ENCODE peak calls at places on chromosome 3, in six cellular contexts. E is H9, Z is PC-3, W is NT2/D1, A is adrenal gland, Y is neuronal stem cell. C is an unnamed sample. For H3K4me1 and H3K27me3, the result is how much of the 10 kb centered on the place peaks cover.

GRCh38 chr3:192861972-192862371 is 55.7 kb downstream of the MB21D2 start:
- DNase-seq in E (no peak), Z (no peak), W (no peak), A (no peak), Y (no peak), C (no peak)

GRCh38 chr3:174859756-174860155 is 622 bp downstream of the NAALADL2 start:
- DNase-seq in E (no peak), Z (peak), W (no peak), A (no peak), Y (no peak), C (no peak)

GRCh38 chr3:39154323-39155021 is 1.1 kb upstream of the CSRNP1 start:
- DNase-seq in E (peak), Z (no peak), W (peak), A (peak), Y (peak), C (peak)

GRCh38 chr3:139588450-139588849 is 48.9 kb upstream of the RBP1 start:
- DNase-seq in E (peak), Z (peak), W (peak), A (no peak), Y (peak), C (peak)

GRCh38 chr3:28575748-28576589 is 227.3 kb upstream of the AZI2 start:
- DNase-seq in E (peak), Z (no peak), W (peak), A (no peak), Y (peak), C (peak)

GRCh38 chr3:126760541-126760940 is 56.5 kb downstream of the CHCHD6 start:
- DNase-seq in E (no peak), Z (no peak), W (no peak), A (no peak), Y (no peak), C (peak)

GRCh38 chr3:108406661-108407206 is 103.7 kb downstream of the MYH15 start:
- DNase-seq in E (no peak), Z (peak), W (no peak), A (peak), Y (peak), C (peak)

GRCh38 chr3:73540969-73541740 is 83.6 kb downstream of the PDZRN3 start:
- DNase-seq in E (no peak), Z (peak), W (no peak), A (no peak), Y (no peak), C (no peak)

GRCh38 chr3:127734754-127735473 is 62.2 kb downstream of the ABTB1 start:
- DNase-seq in E (no peak), Z (peak), W (peak), A (peak), Y (no peak), C (no peak)

GRCh38 chr3:101984356-101984755 is 135.0 kb downstream of the NFKBIZ start:
- DNase-seq in E (no peak), Z (peak), W (no peak), A (no peak), Y (no peak), C (no peak)

GRCh38 chr3:195153653-195154052 is 117.3 kb downstream of the XXYLT1 start:
- DNase-seq in E (no peak), Z (no peak), W (no peak), A (no peak), Y (no peak), C (no peak)

GRCh38 chr3:132721479-132722164 is 587 bp downstream of the NPHP3 start:
- DNase-seq in E (peak), Z (peak), W (no peak), A (peak), Y (peak), C (peak)

GRCh38 chr3:153757839-153758238 is 363.4 kb upstream of the ARHGEF26 start:
- DNase-seq in E (no peak), Z (no peak), W (no peak), A (no peak), Y (no peak), C (no peak)

GRCh38 chr3:48248095-48248863 is 7.4 kb downstream of the ZNF589 start:
- DNase-seq in E (no peak), Z (no peak), W (no peak), A (no peak), Y (no peak), C (no peak)

GRCh38 chr3:135513106-135514063 is 452.1 kb upstream of the PPP2R3A start:
- DNase-seq in E (peak), Z (peak), W (peak), A (peak), Y (no peak), C (no peak)

GRCh38 chr3:197501879-197502620 is 53.7 kb downstream of the BDH1 start:
- DNase-seq in E (peak), Z (peak), W (peak), A (peak), Y (peak), C (peak)

GRCh38 chr3:150367771-150368170 is 40.3 kb upstream of the TSC22D2 start:
- DNase-seq in E (no peak), Z (no peak), W (no peak), A (peak), Y (no peak), C (no peak)

GRCh38 chr3:13258280-13258679 is 161.8 kb downstream of the NUP210 start:
- DNase-seq in E (no peak), Z (no peak), W (no peak), A (no peak), Y (no peak), C (no peak)

GRCh38 chr3:182243625-182244024 is 531.9 kb downstream of the SOX2 start:
- DNase-seq in E (no peak), Z (no peak), W (no peak), A (no peak), Y (no peak), C (no peak)

GRCh38 chr3:182244222-182244971 is 532.7 kb downstream of the SOX2 start:
- DNase-seq in E (no peak), Z (no peak), W (no peak), A (no peak), Y (no peak), C (no peak)

GRCh38 chr3:182241196-182241776 is 529.6 kb downstream of the SOX2 start:
- DNase-seq in E (no peak), Z (no peak), W (no peak), A (no peak), Y (no peak), C (no peak)

GRCh38 chr3:182241777-182242556 is 530.2 kb downstream of the SOX2 start:
- DNase-seq in E (no peak), Z (no peak), W (no peak), A (peak), Y (peak), C (peak)

GRCh38 chr3:182242563-182242962 is 530.8 kb downstream of the SOX2 start:
- DNase-seq in E (no peak), Z (no peak), W (no peak), A (no peak), Y (no peak), C (no peak)
- H3K4me1 ChIP-seq in E (under half), Z (under half), W (under half), A (under half), Y (half or more), C (under half)

GRCh38 chr3:19342428-19342827 is 194.1 kb downstream of the KCNH8 start:
- DNase-seq in E (no peak), Z (no peak), W (no peak), A (no peak), Y (no peak), C (no peak)

GRCh38 chr3:19348929-19349564 is 200.7 kb downstream of the KCNH8 start:
- DNase-seq in E (peak), Z (peak), W (peak), A (no peak), Y (no peak), C (peak)

GRCh38 chr3:19348500-19348899 is 200.2 kb downstream of the KCNH8 start:
- DNase-seq in E (no peak), Z (no peak), W (no peak), A (no peak), Y (no peak), C (no peak)

GRCh38 chr3:19346734-19347133 is 198.4 kb downstream of the KCNH8 start:
- DNase-seq in E (no peak), Z (no peak), W (no peak), A (no peak), Y (no peak), C (no peak)

DNA sequence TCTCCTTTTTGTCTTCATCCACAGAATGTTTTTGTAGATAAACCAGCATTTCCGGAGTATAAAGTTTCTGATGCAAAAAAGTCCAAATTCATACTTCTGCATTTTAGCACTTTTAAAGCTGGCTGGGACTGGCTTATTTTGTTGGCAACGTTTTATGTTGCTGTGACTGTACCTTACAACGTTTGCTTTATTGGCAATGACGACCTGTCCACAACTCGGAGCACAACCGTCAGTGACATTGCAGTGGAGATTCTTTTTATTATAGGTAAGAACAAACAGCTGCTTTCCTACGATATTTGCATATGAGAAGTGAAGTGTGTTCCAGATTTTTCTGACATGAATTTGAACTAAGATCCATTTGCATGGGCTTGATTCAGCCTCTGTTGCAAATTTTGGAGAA is 199.4 kb downstream of the KCNH8 start:
- DNase-seq in E (no peak), Z (no peak), W (no peak), A (no peak), Y (no peak), C (peak)
- H3K27me3 ChIP-seq in E (under half), Z (under half), W (under half), A (under half), Y (under half), C (under half)

GRCh38 chr3:58495101-58495500 is 3.2 kb downstream of the KCTD6 start:
- DNase-seq in E (no peak), Z (no peak), W (no peak), A (no peak), Y (no peak), C (no peak)

GRCh38 chr3:58497074-58497473 is 5.2 kb downstream of the KCTD6 start:
- DNase-seq in E (no peak), Z (no peak), W (peak), A (no peak), Y (peak), C (peak)

GRCh38 chr3:58494107-58494506 is 2.2 kb downstream of the KCTD6 start:
- DNase-seq in E (no peak), Z (no peak), W (no peak), A (no peak), Y (no peak), C (no peak)

GRCh38 chr3:58492385-58492970 is 582 bp downstream of the KCTD6 start:
- DNase-seq in E (no peak), Z (peak), W (no peak), A (peak), Y (no peak), C (peak)

DNA sequence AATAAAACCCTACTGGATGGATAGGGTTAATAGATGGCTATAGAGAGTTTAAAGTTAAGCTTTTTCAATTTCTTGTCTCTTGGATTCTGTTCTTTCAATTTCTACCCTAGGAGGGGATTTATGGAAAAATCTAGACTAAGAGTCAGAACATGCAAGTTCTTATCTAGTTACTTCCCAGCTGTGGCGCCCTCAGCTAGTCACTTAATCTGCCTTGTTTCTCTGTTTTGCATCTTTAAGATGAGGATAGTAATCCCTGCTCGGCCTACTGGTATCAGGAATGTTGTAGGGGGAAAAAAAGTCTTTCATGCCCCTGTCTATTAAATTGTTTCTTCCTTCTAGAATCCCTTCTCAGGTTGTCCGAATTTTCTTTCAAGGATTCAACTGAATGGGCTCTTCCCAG is 4.3 kb downstream of the KCTD6 start:
- DNase-seq in E (no peak), Z (no peak), W (no peak), A (no peak), Y (no peak), C (no peak)
- H3K4me1 ChIP-seq in E (under half), Z (under half), W (under half), A (half or more), Y (under half), C (under half)

DNA sequence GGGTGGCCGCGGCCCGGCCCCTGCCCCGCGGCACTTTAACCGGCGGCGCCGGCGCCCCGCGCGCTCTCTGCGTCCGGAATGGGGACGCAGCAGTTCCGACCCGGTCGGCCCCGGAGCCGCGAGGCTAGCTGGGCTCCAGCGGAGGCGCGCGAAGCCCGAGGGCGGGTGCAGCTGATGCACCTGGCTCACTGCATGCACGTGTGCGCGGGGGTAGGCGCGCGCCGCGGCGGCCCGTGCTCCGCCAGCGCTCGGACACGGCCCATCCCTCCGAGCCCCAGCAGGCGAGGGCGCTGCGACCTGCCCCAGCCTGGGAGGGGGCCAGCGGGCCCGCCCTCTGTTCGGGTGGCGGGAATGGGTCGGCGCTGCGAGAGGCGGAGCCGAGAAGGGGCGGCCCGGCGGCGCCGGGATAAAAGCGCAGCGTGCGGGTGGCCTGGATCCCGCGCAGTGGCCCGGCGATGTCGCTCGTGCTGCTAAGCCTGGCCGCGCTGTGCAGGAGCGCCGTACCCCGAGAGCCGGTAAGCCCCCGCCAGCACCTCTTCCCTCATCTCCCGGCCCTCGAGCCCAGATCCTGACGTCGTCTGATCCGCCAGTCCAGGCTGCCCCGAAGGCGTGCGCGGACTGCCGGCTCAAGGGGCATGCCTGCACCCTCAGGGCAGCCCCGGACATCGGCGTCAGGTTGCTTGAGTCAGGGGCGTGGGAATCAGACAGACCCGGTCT is at the start of the genes CHDH and IL17RB:
- DNase-seq in E (peak), Z (peak), W (no peak), A (peak), Y (peak), C (peak)
- H3K27me3 ChIP-seq in E (under half), Z (under half), W (under half), A (under half), Y (under half), C (under half)

GRCh38 chr3:46214751-46215352 is 6.7 kb upstream of the CCR1 start:
- DNase-seq in E (peak), Z (peak), W (peak), A (no peak), Y (peak), C (no peak)

GRCh38 chr3:46209751-46210470 is 1.8 kb upstream of the CCR1 start:
- DNase-seq in E (no peak), Z (no peak), W (no peak), A (no peak), Y (no peak), C (no peak)

GRCh38 chr3:46212101-46212500 is 4.0 kb upstream of the CCR1 start:
- DNase-seq in E (no peak), Z (no peak), W (no peak), A (no peak), Y (no peak), C (no peak)

GRCh38 chr3:46215810-46216414 is 7.8 kb upstream of the CCR1 start:
- DNase-seq in E (no peak), Z (peak), W (no peak), A (no peak), Y (no peak), C (no peak)

DNA sequence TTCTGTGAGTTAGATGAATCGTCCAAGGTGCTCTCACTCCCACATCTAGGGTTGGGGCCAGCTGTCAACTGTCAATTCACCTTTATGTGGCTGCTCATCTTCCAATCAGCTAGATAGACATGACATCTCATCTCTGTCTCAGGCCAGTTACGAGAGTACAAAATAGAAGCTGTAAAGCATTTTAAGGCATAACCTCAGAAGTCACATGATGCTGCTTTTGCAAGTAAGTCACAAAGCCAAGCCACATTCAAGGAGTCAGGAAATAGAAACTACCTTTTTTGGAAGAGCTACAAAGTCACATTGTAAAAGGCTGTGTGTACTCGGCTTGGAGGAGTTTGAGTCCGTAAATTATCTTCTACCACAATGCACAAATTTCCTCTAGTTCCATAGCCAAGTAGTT is 5.1 kb upstream of the CCR1 start:
- DNase-seq in E (no peak), Z (no peak), W (no peak), A (no peak), Y (no peak), C (no peak)
- H3K4me1 ChIP-seq in E (under half), Z (under half), W (under half), A (under half), Y (under half), C (under half)

GRCh38 chr3:122969585-122970453 is 57.7 kb downstream of the SEMA5B start:
- DNase-seq in E (no peak), Z (peak), W (no peak), A (no peak), Y (no peak), C (no peak)

GRCh38 chr3:122964844-122965243 is 62.7 kb downstream of the SEMA5B start:
- DNase-seq in E (no peak), Z (no peak), W (no peak), A (no peak), Y (no peak), C (no peak)

GRCh38 chr3:122966045-122966444 is 61.5 kb downstream of the SEMA5B start:
- DNase-seq in E (no peak), Z (no peak), W (no peak), A (no peak), Y (no peak), C (no peak)

GRCh38 chr3:122962149-122962548 is 65.4 kb downstream of the SEMA5B start:
- DNase-seq in E (no peak), Z (no peak), W (no peak), A (no peak), Y (no peak), C (no peak)

GRCh38 chr3:122967376-122968164 is 60.0 kb downstream of the SEMA5B start:
- DNase-seq in E (no peak), Z (no peak), W (no peak), A (no peak), Y (no peak), C (no peak)
- H3K27me3 ChIP-seq in E (under half), Z (half or more), W (under half), A (under half), Y (under half), C (under half)

DNA sequence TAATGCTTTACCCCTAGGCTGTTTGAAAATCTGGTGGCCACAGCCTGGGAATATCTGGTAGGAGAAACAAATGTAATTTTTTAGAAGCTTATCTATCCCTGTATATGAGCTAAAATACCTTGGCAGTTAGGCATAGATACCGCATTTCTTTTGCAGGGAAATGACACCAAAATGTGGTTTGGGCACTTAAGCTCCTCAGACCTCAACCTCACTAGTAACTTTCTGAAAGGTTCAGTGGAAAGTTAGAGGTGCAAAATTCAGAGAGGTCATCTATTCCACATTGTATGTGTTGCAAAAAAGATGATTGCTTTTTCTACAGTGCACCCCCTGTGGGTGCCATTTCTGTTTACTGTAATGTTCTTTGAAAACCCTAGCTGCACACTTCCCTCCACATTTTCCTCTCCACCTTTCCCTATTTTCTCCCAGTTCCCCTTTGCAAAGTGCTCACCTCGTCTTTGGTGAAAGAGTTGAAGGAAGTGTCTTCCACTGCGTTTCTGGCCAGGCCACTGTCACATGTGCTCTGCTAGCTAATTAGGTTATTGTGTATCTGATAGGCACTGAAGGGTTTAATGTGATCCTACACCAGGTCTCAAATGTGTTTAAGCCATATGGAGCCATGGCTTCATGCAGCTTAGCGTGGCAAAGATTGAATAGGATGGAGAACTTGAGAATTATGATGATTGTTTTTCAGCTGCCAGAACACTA is 1.3 kb downstream of the SACM1L start:
- DNase-seq in E (no peak), Z (no peak), W (no peak), A (no peak), Y (no peak), C (peak)
- H3K4me1 ChIP-seq in E (under half), Z (under half), W (under half), A (half or more), Y (under half), C (under half)

GRCh38 chr3:60827666-60828065 is 423.6 kb downstream of the FHIT start:
- DNase-seq in E (no peak), Z (no peak), W (no peak), A (no peak), Y (no peak), C (no peak)
- H3K27me3 ChIP-seq in E (under half), Z (under half), W (under half), A (under half), Y (under half), C (under half)

DNA sequence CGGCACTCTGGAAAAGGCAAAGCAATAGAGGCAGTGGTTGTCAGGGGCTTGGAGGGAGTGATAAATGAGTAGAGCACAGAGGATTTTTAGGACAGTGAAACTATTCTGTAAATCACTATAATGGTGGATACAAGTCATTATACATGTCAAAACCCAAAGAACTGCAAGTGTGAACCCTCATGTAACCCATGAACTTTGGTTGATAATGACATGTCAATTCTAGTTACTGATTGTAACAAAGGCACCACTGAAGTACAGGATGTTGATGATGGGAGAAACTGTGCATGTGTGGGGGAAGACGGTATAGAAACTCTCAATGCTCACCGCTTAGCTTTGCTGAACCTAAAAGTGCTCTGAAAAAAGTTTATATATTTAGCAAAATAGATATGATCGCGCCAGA is 36.0 kb downstream of the BTLA start:
- DNase-seq in E (no peak), Z (no peak), W (no peak), A (no peak), Y (no peak), C (no peak)
- H3K4me1 ChIP-seq in E (under half), Z (under half), W (under half), A (under half), Y (under half), C (under half)